ENCODE peak calls at places on chromosomes 2 and 18, in four cellular contexts. N is right lobe of liver; H is IMR-90; C is effector memory CD8-positive, alpha-beta T cell. R is an unnamed sample.

GRCh38 chr2:65436169-65436824 is 3.9 kb upstream of the SPRED2 start:
- DNase-seq in N (peak), H (peak), C (peak), R (peak)

GRCh38 chr18:36668349-36668748 is 160.5 kb downstream of the TPGS2 start:
- DNase-seq in N (no peak), H (no peak), C (no peak), R (no peak)

GRCh38 chr2:144379891-144380311 is 140.0 kb downstream of the ZEB2 start:
- DNase-seq in N (no peak), H (no peak), C (no peak), R (no peak)

GRCh38 chr18:29838556-29838955 is 1204.0 kb downstream of the DSC3 start:
- DNase-seq in N (no peak), H (no peak), C (no peak), R (no peak)

GRCh38 chr18:55439036-55439435 is 149.0 kb downstream of the TCF4 start:
- DNase-seq in N (no peak), H (no peak), C (no peak), R (no peak)

GRCh38 chr18:29034113-29034856 is 857.4 kb upstream of the CDH2 start:
- DNase-seq in N (no peak), H (no peak), C (no peak), R (peak)

GRCh38 chr2:106990307-106990706 is 104.3 kb upstream of the ST6GAL2 start:
- DNase-seq in N (no peak), H (peak), C (no peak), R (peak)

GRCh38 chr18:68147728-68148127 is 567.2 kb downstream of the TMX3 start:
- DNase-seq in N (no peak), H (peak), C (no peak), R (peak)

GRCh38 chr18:78073275-78073674 is 823.6 kb downstream of the GALR1 start:
- DNase-seq in N (no peak), H (no peak), C (no peak), R (no peak)

GRCh38 chr18:7038330-7038846 is 79.2 kb downstream of the LAMA1 start:
- DNase-seq in N (peak), H (peak), C (no peak), R (peak)

GRCh38 chr2:85264471-85264870 is 63.3 kb downstream of the TGOLN2 start:
- DNase-seq in N (no peak), H (peak), C (no peak), R (peak)

GRCh38 chr2:145755019-145755837 is 1235.3 kb upstream of the ZEB2 start:
- DNase-seq in N (no peak), H (no peak), C (no peak), R (no peak)

GRCh38 chr2:18435425-18436037 is 124.9 kb downstream of the RDH14 start:
- DNase-seq in N (no peak), H (peak), C (no peak), R (peak)

GRCh38 chr18:63207154-63207790 is 112.3 kb downstream of the BCL2 start:
- DNase-seq in N (no peak), H (no peak), C (no peak), R (no peak)

GRCh38 chr2:83971547-83971946 is 487.5 kb downstream of the SUCLG1 start:
- DNase-seq in N (no peak), H (no peak), C (no peak), R (peak)

GRCh38 chr2:207334309-207334630 is 168.5 kb upstream of the KLF7 start:
- DNase-seq in N (no peak), H (no peak), C (no peak), R (no peak)

GRCh38 chr18:58896268-58896667 is 31.6 kb downstream of the ZNF532 start:
- DNase-seq in N (no peak), H (no peak), C (no peak), R (no peak)

GRCh38 chr2:98455494-98455976 is 10.9 kb downstream of the INPP4A start:
- DNase-seq in N (no peak), H (peak), C (peak), R (no peak)

GRCh38 chr2:1824202-1824905 is 80.0 kb upstream of the PXDN start:
- DNase-seq in N (no peak), H (no peak), C (no peak), R (peak)

GRCh38 chr18:23143059-23143831 is 8.0 kb downstream of the CABLES1 start:
- DNase-seq in N (no peak), H (no peak), C (no peak), R (no peak)

GRCh38 chr2:206790311-206790935 is 25.0 kb downstream of the FASTKD2 start:
- DNase-seq in N (no peak), H (peak), C (no peak), R (peak)

GRCh38 chr18:61637319-61637718 is 255.5 kb downstream of the RNF152 start:
- DNase-seq in N (peak), H (no peak), C (no peak), R (no peak)

GRCh38 chr2:237698338-237698694 is 70.9 kb downstream of the LRRFIP1 start:
- DNase-seq in N (no peak), H (no peak), C (no peak), R (no peak)

GRCh38 chr2:128808462-128809255 is 490.0 kb upstream of the HS6ST1 start:
- DNase-seq in N (peak), H (peak), C (no peak), R (peak)

GRCh38 chr2:74741651-74742050 is 87.6 kb downstream of the SEMA4F start:
- DNase-seq in N (no peak), H (no peak), C (no peak), R (no peak)

GRCh38 chr18:56402872-56403516 is 235.4 kb downstream of the TXNL1 start:
- DNase-seq in N (no peak), H (peak), C (no peak), R (peak)

GRCh38 chr2:220279372-220279771 is 651.9 kb downstream of the SLC4A3 start:
- DNase-seq in N (no peak), H (peak), C (no peak), R (peak)

GRCh38 chr2:39902103-39902502 is 123.0 kb upstream of the THUMPD2 start:
- DNase-seq in N (no peak), H (peak), C (no peak), R (peak)

GRCh38 chr2:160921401-160921964 is 238.7 kb upstream of the TANK start:
- DNase-seq in N (no peak), H (no peak), C (no peak), R (no peak)

GRCh38 chr2:120132691-120133090 is 90.5 kb downstream of the TMEM185B start:
- DNase-seq in N (no peak), H (no peak), C (no peak), R (peak)

GRCh38 chr18:28494151-28494550 is 317.2 kb upstream of the CDH2 start:
- DNase-seq in N (no peak), H (peak), C (no peak), R (peak)

GRCh38 chr2:45128580-45128997 is 119.3 kb upstream of the SIX2 start:
- DNase-seq in N (no peak), H (peak), C (no peak), R (peak)

GRCh38 chr18:78238404-78239089 is 741.1 kb upstream of the SALL3 start:
- DNase-seq in N (no peak), H (no peak), C (no peak), R (no peak)

GRCh38 chr2:234146087-234146826 is 95.8 kb downstream of the SPP2 start:
- DNase-seq in N (no peak), H (peak), C (no peak), R (peak)

GRCh38 chr2:132623096-132623839 is 46.7 kb downstream of the LYPD1 start:
- DNase-seq in N (no peak), H (peak), C (no peak), R (peak)

GRCh38 chr2:188588235-188588634 is 296.6 kb downstream of the GULP1 start:
- DNase-seq in N (no peak), H (peak), C (no peak), R (no peak)

GRCh38 chr18:75896865-75897264 is 469.4 kb upstream of the SMIM21 start:
- DNase-seq in N (no peak), H (no peak), C (no peak), R (no peak)

GRCh38 chr2:4763009-4763408 is 929.2 kb upstream of the SOX11 start:
- DNase-seq in N (no peak), H (no peak), C (no peak), R (no peak)

GRCh38 chr2:37282746-37283145 is 41.9 kb downstream of the PRKD3 start:
- DNase-seq in N (no peak), H (peak), C (no peak), R (peak)

R was measured in amniotic epithelial cell.